ENCODE peak calls at places on chromosomes 4 and X, in five cellular contexts. One of them, this sample, is unnamed. For H3K36me3 and H3K4me1, the result is how much of the 10 kb centered on the place peaks cover.

GRCh38 chr4:78534286-78534955 is 17.1 kb upstream of the ANXA3 start:
- DNase-seq in neural progenitor cell: peak
- DNase-seq in mucosa of descending colon: no peak
- DNase-seq in effector memory CD4-positive, alpha-beta T cell: no peak
- DNase-seq in ascending aorta: no peak
- DNase-seq in this sample: no peak

GRCh38 chr4:21454831-21455230 is 493.7 kb downstream of the KCNIP4 start:
- DNase-seq in mucosa of descending colon: no peak
- DNase-seq in effector memory CD4-positive, alpha-beta T cell: no peak
- DNase-seq in neural progenitor cell: no peak
- DNase-seq in ascending aorta: no peak
- DNase-seq in this sample: no peak

GRCh38 chr4:47374477-47374876 is 89.0 kb downstream of the COMMD8 start:
- DNase-seq in neural progenitor cell: no peak
- DNase-seq in mucosa of descending colon: no peak
- DNase-seq in ascending aorta: no peak
- DNase-seq in effector memory CD4-positive, alpha-beta T cell: no peak
- DNase-seq in this sample: no peak

GRCh38 chrX:63686878-63687714 is 97.9 kb downstream of the ARHGEF9 start:
- DNase-seq in neural progenitor cell: peak
- DNase-seq in mucosa of descending colon: no peak
- DNase-seq in effector memory CD4-positive, alpha-beta T cell: no peak
- DNase-seq in ascending aorta: no peak
- DNase-seq in this sample: no peak

GRCh38 chrX:34586936-34587335 is 70.1 kb downstream of the TMEM47 start:
- DNase-seq in mucosa of descending colon: no peak
- DNase-seq in effector memory CD4-positive, alpha-beta T cell: no peak
- DNase-seq in neural progenitor cell: no peak
- DNase-seq in ascending aorta: no peak
- DNase-seq in this sample: no peak

GRCh38 chr4:155687380-155687982 is 20.8 kb downstream of the GUCY1A1 start:
- DNase-seq in mucosa of descending colon: no peak
- DNase-seq in ascending aorta: no peak
- DNase-seq in neural progenitor cell: no peak
- DNase-seq in effector memory CD4-positive, alpha-beta T cell: no peak
- DNase-seq in this sample: no peak

GRCh38 chr4:74539043-74539790 is 94.3 kb downstream of the AREG start:
- DNase-seq in ascending aorta: no peak
- DNase-seq in mucosa of descending colon: no peak
- DNase-seq in effector memory CD4-positive, alpha-beta T cell: no peak
- DNase-seq in neural progenitor cell: no peak
- DNase-seq in this sample: no peak

GRCh38 chrX:16462912-16463311 is 187.0 kb upstream of the S100G start:
- DNase-seq in ascending aorta: peak
- DNase-seq in effector memory CD4-positive, alpha-beta T cell: no peak
- DNase-seq in neural progenitor cell: no peak
- DNase-seq in mucosa of descending colon: no peak
- DNase-seq in this sample: no peak

GRCh38 chr4:2932561-2932950 is 30.6 kb downstream of the NOP14 start:
- DNase-seq in effector memory CD4-positive, alpha-beta T cell: no peak
- DNase-seq in ascending aorta: no peak
- DNase-seq in neural progenitor cell: no peak
- DNase-seq in mucosa of descending colon: peak
- DNase-seq in this sample: peak

GRCh38 chr4:156188596-156188995 is 234.9 kb upstream of the CTSO start:
- DNase-seq in effector memory CD4-positive, alpha-beta T cell: no peak
- DNase-seq in mucosa of descending colon: no peak
- DNase-seq in ascending aorta: no peak
- DNase-seq in neural progenitor cell: no peak
- DNase-seq in this sample: no peak

GRCh38 chr4:629916-630641 is 4.7 kb downstream of the PDE6B start:
- DNase-seq in mucosa of descending colon: no peak
- DNase-seq in neural progenitor cell: no peak
- DNase-seq in ascending aorta: no peak
- DNase-seq in effector memory CD4-positive, alpha-beta T cell: no peak
- DNase-seq in this sample: no peak

GRCh38 chrX:18291006-18291545 is 63.4 kb downstream of the SCML2 start:
- DNase-seq in ascending aorta: no peak
- DNase-seq in mucosa of descending colon: no peak
- DNase-seq in effector memory CD4-positive, alpha-beta T cell: no peak
- DNase-seq in neural progenitor cell: no peak
- DNase-seq in this sample: no peak

GRCh38 chrX:14591976-14592375 is 62.6 kb downstream of the GLRA2 start:
- DNase-seq in ascending aorta: no peak
- DNase-seq in mucosa of descending colon: no peak
- DNase-seq in neural progenitor cell: no peak
- DNase-seq in effector memory CD4-positive, alpha-beta T cell: no peak
- DNase-seq in this sample: no peak

GRCh38 chr4:149008415-149009025 is 566.3 kb upstream of the NR3C2 start:
- DNase-seq in mucosa of descending colon: no peak
- DNase-seq in ascending aorta: no peak
- DNase-seq in effector memory CD4-positive, alpha-beta T cell: no peak
- DNase-seq in neural progenitor cell: no peak
- DNase-seq in this sample: no peak

GRCh38 chr4:142660728-142661127 is 185.4 kb downstream of the INPP4B start:
- DNase-seq in neural progenitor cell: no peak
- DNase-seq in mucosa of descending colon: no peak
- DNase-seq in effector memory CD4-positive, alpha-beta T cell: no peak
- DNase-seq in ascending aorta: no peak
- DNase-seq in this sample: no peak

GRCh38 chr4:8672486-8672885 is 79.9 kb downstream of the CPZ start:
- DNase-seq in mucosa of descending colon: no peak
- DNase-seq in ascending aorta: no peak
- DNase-seq in neural progenitor cell: no peak
- DNase-seq in effector memory CD4-positive, alpha-beta T cell: no peak
- DNase-seq in this sample: no peak

GRCh38 chr4:107709916-107710315 is 10.1 kb downstream of the PAPSS1 start:
- DNase-seq in mucosa of descending colon: no peak
- DNase-seq in neural progenitor cell: no peak
- DNase-seq in effector memory CD4-positive, alpha-beta T cell: no peak
- DNase-seq in ascending aorta: no peak
- DNase-seq in this sample: no peak

GRCh38 chr4:171162478-171162877 is 650.7 kb upstream of the GALNTL6 start:
- DNase-seq in ascending aorta: no peak
- DNase-seq in effector memory CD4-positive, alpha-beta T cell: no peak
- DNase-seq in neural progenitor cell: no peak
- DNase-seq in mucosa of descending colon: no peak
- DNase-seq in this sample: no peak

GRCh38 chr4:142404191-142404611 is 441.9 kb downstream of the INPP4B start:
- DNase-seq in neural progenitor cell: no peak
- DNase-seq in effector memory CD4-positive, alpha-beta T cell: no peak
- DNase-seq in ascending aorta: peak
- DNase-seq in mucosa of descending colon: no peak
- DNase-seq in this sample: no peak

GRCh38 chr4:169079942-169080827 is 70.1 kb upstream of the CBR4 start:
- DNase-seq in mucosa of descending colon: no peak
- DNase-seq in effector memory CD4-positive, alpha-beta T cell: no peak
- DNase-seq in neural progenitor cell: no peak
- DNase-seq in ascending aorta: no peak
- DNase-seq in this sample: no peak

GRCh38 chr4:675980-676870 is 1.9 kb downstream of the MYL5 start:
- DNase-seq in neural progenitor cell: no peak
- DNase-seq in mucosa of descending colon: no peak
- DNase-seq in ascending aorta: no peak
- DNase-seq in effector memory CD4-positive, alpha-beta T cell: no peak
- DNase-seq in this sample: no peak

GRCh38 chr4:11313157-11313943 is 115.3 kb downstream of the HS3ST1 start:
- DNase-seq in mucosa of descending colon: no peak
- DNase-seq in ascending aorta: no peak
- DNase-seq in neural progenitor cell: no peak
- DNase-seq in effector memory CD4-positive, alpha-beta T cell: no peak
- DNase-seq in this sample: no peak

GRCh38 chr4:64784125-64784524 is 374.9 kb upstream of the TECRL start:
- DNase-seq in effector memory CD4-positive, alpha-beta T cell: no peak
- DNase-seq in ascending aorta: no peak
- DNase-seq in mucosa of descending colon: no peak
- DNase-seq in neural progenitor cell: no peak
- DNase-seq in this sample: no peak

GRCh38 chr4:94833394-94833793 is 75.6 kb downstream of the BMPR1B start:
- DNase-seq in effector memory CD4-positive, alpha-beta T cell: no peak
- DNase-seq in neural progenitor cell: no peak
- DNase-seq in ascending aorta: no peak
- DNase-seq in mucosa of descending colon: no peak
- DNase-seq in this sample: no peak

GRCh38 chr4:1534076-1534872 is 128.0 kb upstream of the NKX1-1 start:
- DNase-seq in ascending aorta: no peak
- DNase-seq in neural progenitor cell: no peak
- DNase-seq in mucosa of descending colon: peak
- DNase-seq in effector memory CD4-positive, alpha-beta T cell: no peak
- DNase-seq in this sample: no peak

GRCh38 chr4:99078931-99079624 is 9.5 kb downstream of the ADH5 start:
- DNase-seq in neural progenitor cell: no peak
- DNase-seq in ascending aorta: no peak
- DNase-seq in effector memory CD4-positive, alpha-beta T cell: no peak
- DNase-seq in mucosa of descending colon: no peak
- DNase-seq in this sample: no peak

GRCh38 chr4:99082192-99082591 is 6.4 kb downstream of the ADH5 start:
- DNase-seq in ascending aorta: no peak
- DNase-seq in neural progenitor cell: no peak
- DNase-seq in effector memory CD4-positive, alpha-beta T cell: no peak
- DNase-seq in mucosa of descending colon: no peak
- DNase-seq in this sample: no peak

GRCh38 chr4:99077177-99077576 is 11.4 kb downstream of the ADH5 start:
- DNase-seq in effector memory CD4-positive, alpha-beta T cell: no peak
- DNase-seq in neural progenitor cell: no peak
- DNase-seq in mucosa of descending colon: no peak
- DNase-seq in ascending aorta: no peak
- DNase-seq in this sample: no peak

GRCh38 chr4:99078336-99078735 is 10.3 kb downstream of the ADH5 start:
- DNase-seq in neural progenitor cell: no peak
- DNase-seq in ascending aorta: no peak
- DNase-seq in effector memory CD4-positive, alpha-beta T cell: no peak
- DNase-seq in mucosa of descending colon: no peak
- DNase-seq in this sample: no peak

GRCh38 chr4:99079625-99080295 is 8.8 kb downstream of the ADH5 start:
- DNase-seq in mucosa of descending colon: no peak
- DNase-seq in effector memory CD4-positive, alpha-beta T cell: no peak
- DNase-seq in neural progenitor cell: no peak
- DNase-seq in ascending aorta: no peak
- DNase-seq in this sample: no peak
- H3K36me3 ChIP-seq in mucosa of descending colon: under half
- H3K36me3 ChIP-seq in effector memory CD4-positive, alpha-beta T cell: half or more
- H3K36me3 ChIP-seq in neural progenitor cell: half or more
- H3K36me3 ChIP-seq in ascending aorta: half or more
- H3K36me3 ChIP-seq in this sample: half or more

DNA sequence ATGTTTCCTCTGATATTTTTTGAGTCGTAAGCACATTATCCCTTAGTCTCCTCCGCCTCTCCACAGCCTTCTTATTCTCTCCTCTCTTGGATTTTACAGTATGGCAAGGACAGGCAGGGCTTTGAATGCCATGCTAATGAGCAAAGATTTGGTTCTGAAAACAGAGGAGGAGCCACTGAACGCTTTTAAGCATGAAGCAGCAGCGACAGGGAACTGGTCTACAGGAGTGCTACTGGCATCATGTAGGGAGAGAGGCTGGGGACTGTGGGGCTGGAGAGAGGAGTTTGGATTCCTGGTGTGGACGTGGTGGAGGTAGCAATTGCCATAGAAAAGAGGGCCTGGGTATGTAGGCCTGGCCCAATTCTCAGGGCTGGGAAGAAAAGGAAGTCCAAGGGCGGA is 4.6 kb upstream of the CD99L2 start:
- DNase-seq in mucosa of descending colon: no peak
- DNase-seq in neural progenitor cell: peak
- DNase-seq in ascending aorta: no peak
- DNase-seq in effector memory CD4-positive, alpha-beta T cell: no peak
- DNase-seq in this sample: no peak
- H3K4me1 ChIP-seq in mucosa of descending colon: under half
- H3K4me1 ChIP-seq in neural progenitor cell: under half
- H3K4me1 ChIP-seq in ascending aorta: under half
- H3K4me1 ChIP-seq in effector memory CD4-positive, alpha-beta T cell: under half
- H3K4me1 ChIP-seq in this sample: under half

GRCh38 chr4:82461710-82462109 is 31.3 kb downstream of the ENOPH1 start:
- DNase-seq in mucosa of descending colon: no peak
- DNase-seq in effector memory CD4-positive, alpha-beta T cell: no peak
- DNase-seq in neural progenitor cell: no peak
- DNase-seq in ascending aorta: no peak
- DNase-seq in this sample: no peak

GRCh38 chr4:82458729-82459128 is 28.3 kb downstream of the ENOPH1 start:
- DNase-seq in neural progenitor cell: no peak
- DNase-seq in ascending aorta: no peak
- DNase-seq in effector memory CD4-positive, alpha-beta T cell: no peak
- DNase-seq in mucosa of descending colon: no peak
- DNase-seq in this sample: no peak

GRCh38 chr4:82467442-82467841 is 37.1 kb downstream of the ENOPH1 start:
- DNase-seq in neural progenitor cell: no peak
- DNase-seq in effector memory CD4-positive, alpha-beta T cell: no peak
- DNase-seq in mucosa of descending colon: no peak
- DNase-seq in ascending aorta: no peak
- DNase-seq in this sample: no peak

GRCh38 chr4:82462415-82462831 is 32.0 kb downstream of the ENOPH1 start:
- DNase-seq in ascending aorta: peak
- DNase-seq in neural progenitor cell: peak
- DNase-seq in effector memory CD4-positive, alpha-beta T cell: peak
- DNase-seq in mucosa of descending colon: peak
- DNase-seq in this sample: peak

DNA sequence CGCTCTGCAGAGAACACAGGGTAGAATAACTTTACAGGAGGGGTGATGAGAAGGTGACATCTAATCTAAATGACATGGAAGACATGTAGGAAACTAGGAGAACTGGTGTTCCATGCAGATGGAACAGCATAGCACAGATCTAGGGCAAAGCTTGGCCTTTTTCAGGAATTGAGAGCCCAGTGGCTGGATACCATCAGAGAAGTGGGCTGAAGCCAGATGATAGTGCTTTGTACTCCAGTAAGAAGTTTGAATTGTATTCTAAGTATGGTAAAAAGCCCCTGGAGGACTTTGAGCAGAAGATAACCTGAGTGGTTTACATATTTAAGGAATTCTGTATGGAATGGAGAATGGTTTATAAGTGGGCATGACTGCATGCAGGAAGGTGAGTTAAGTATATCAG is 32.8 kb downstream of the ENOPH1 start:
- DNase-seq in neural progenitor cell: no peak
- DNase-seq in ascending aorta: no peak
- DNase-seq in mucosa of descending colon: no peak
- DNase-seq in effector memory CD4-positive, alpha-beta T cell: no peak
- DNase-seq in this sample: no peak
- H3K36me3 ChIP-seq in neural progenitor cell: under half
- H3K36me3 ChIP-seq in ascending aorta: under half
- H3K36me3 ChIP-seq in mucosa of descending colon: under half
- H3K36me3 ChIP-seq in effector memory CD4-positive, alpha-beta T cell: under half
- H3K36me3 ChIP-seq in this sample: under half

DNA sequence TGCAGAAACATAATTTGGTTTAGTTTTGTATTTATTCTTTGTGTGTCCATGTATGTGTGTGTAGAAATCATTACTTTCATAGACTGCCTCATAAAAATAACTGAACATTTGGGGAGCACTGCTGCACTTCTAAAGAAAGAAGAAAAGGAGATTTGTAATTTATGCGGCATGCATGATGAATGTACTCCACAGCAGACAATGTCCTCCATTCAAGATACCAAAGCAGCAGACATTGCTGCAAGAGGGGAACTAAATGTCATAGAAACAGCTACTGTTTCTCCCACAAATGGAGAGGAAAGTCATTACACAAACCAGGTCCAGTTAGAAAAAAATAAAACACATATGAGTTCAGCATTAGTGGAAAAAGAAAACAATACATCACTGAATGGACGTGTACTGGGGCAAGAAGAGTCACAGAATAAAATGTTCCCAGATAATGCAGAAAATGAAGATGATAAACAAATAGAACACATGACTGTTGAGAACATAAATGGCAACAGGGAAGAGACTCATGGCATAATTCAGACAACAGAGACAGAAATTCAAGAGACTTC is 2.6 kb downstream of the DTHD1 start:
- DNase-seq in effector memory CD4-positive, alpha-beta T cell: no peak
- DNase-seq in ascending aorta: no peak
- DNase-seq in neural progenitor cell: no peak
- DNase-seq in mucosa of descending colon: no peak
- DNase-seq in this sample: no peak
- H3K4me1 ChIP-seq in effector memory CD4-positive, alpha-beta T cell: under half
- H3K4me1 ChIP-seq in ascending aorta: under half
- H3K4me1 ChIP-seq in neural progenitor cell: under half
- H3K4me1 ChIP-seq in mucosa of descending colon: under half
- H3K4me1 ChIP-seq in this sample: under half